ENCODE peak calls at places on chromosomes 16 and 17, in nine cellular contexts. W is GM19239, F is H7, X is T follicular helper cell, S is osteocyte, N is testis, R is mesothelial cell of epicardium, I is IMR-90, Z is gastrocnemius medialis. K is an unnamed sample.
A peak's percentile ranks its signal among the peaks of the same experiment; 100 is the strongest.

GRCh38 chr16:1745181-1745899 is 26.0 kb downstream of the NME3 start:
- DNase-seq in W (no peak), F (no peak), X (no peak), S (peak; percentile 89), N (no peak), R (no peak), I (peak; percentile 59), Z (no peak), K (no peak)

GRCh38 chr17:15463363-15463762 is 4.1 kb downstream of the CDRT4 start:
- DNase-seq in W (no peak), F (no peak), X (no peak), S (no peak), N (peak; percentile 33), R (no peak), I (peak; percentile 92), Z (peak; percentile 60), K (no peak)

GRCh38 chr17:50363217-50364060 is 9.5 kb downstream of the MRPL27 start:
- DNase-seq in W (no peak), F (peak; percentile 98), X (no peak), S (no peak), N (peak; percentile 65), R (no peak), I (peak; percentile 35), Z (no peak), K (no peak)

GRCh38 chr17:44102845-44103622 is 20.4 kb downstream of the HDAC5 start:
- DNase-seq in W (no peak), F (no peak), X (no peak), S (no peak), N (no peak), R (no peak), I (no peak), Z (peak; percentile 81), K (no peak)

GRCh38 chr17:32516450-32516849 is 29.7 kb downstream of the CDK5R1 start:
- DNase-seq in W (no peak), F (peak; percentile 50), X (no peak), S (no peak), N (no peak), R (no peak), I (no peak), Z (no peak), K (no peak)

GRCh38 chr17:30970757-30971567 is at the start of gene RNF135:
- DNase-seq in W (peak; percentile 70), F (peak; percentile 92), X (peak; percentile 24), S (peak; percentile 91), N (peak; percentile 90), R (peak; percentile 61), I (peak; percentile 82), Z (peak; percentile 73), K (peak; percentile 66)

GRCh38 chr16:57682809-57683318 is 11.7 kb upstream of the DRC7 start:
- DNase-seq in W (no peak), F (no peak), X (no peak), S (no peak), N (no peak), R (no peak), I (no peak), Z (no peak), K (no peak)

GRCh38 chr16:3122926-3123570 is 10.7 kb downstream of the ZNF205 start:
- DNase-seq in W (no peak), F (no peak), X (no peak), S (no peak), N (no peak), R (no peak), I (no peak), Z (no peak), K (no peak)

GRCh38 chr16:68377667-68378420 is 67.0 kb downstream of the PRMT7 start:
- DNase-seq in W (no peak), F (no peak), X (no peak), S (no peak), N (no peak), R (no peak), I (no peak), Z (no peak), K (no peak)

GRCh38 chr16:1338119-1338730 is 4.8 kb downstream of the BAIAP3 start:
- DNase-seq in W (no peak), F (peak; percentile 89), X (no peak), S (no peak), N (no peak), R (no peak), I (no peak), Z (no peak), K (no peak)

GRCh38 chr17:10744509-10745000 is 14.7 kb upstream of the TMEM220 start:
- DNase-seq in W (no peak), F (no peak), X (peak; percentile 10), S (no peak), N (no peak), R (no peak), I (no peak), Z (no peak), K (no peak)

GRCh38 chr16:1029259-1029545 is 43.3 kb upstream of the SSTR5 start:
- DNase-seq in W (no peak), F (no peak), X (no peak), S (no peak), N (no peak), R (no peak), I (no peak), Z (no peak), K (no peak)

GRCh38 chr16:72050769-72051464 is 3.4 kb upstream of the HP start:
- DNase-seq in W (no peak), F (no peak), X (no peak), S (no peak), N (no peak), R (no peak), I (peak; percentile 16), Z (peak; percentile 87), K (no peak)

GRCh38 chr17:32007463-32008298 is 498 bp downstream of the LRRC37B start:
- DNase-seq in W (peak; percentile 12), F (peak; percentile 73), X (peak; percentile 18), S (no peak), N (peak; percentile 67), R (no peak), I (peak; percentile 19), Z (peak; percentile 25), K (peak; percentile 29)

GRCh38 chr17:61238455-61238933 is 161.1 kb upstream of the TBX2 start:
- DNase-seq in W (no peak), F (no peak), X (no peak), S (no peak), N (no peak), R (no peak), I (no peak), Z (peak; percentile 16), K (no peak)

GRCh38 chr16:23182675-23183485 is at the start of gene SCNN1G:
- DNase-seq in W (peak; percentile 20), F (peak; percentile 76), X (no peak), S (no peak), N (no peak), R (no peak), I (no peak), Z (no peak), K (peak; percentile 42)

GRCh38 chr16:57635266-57636097 is 7.1 kb downstream of the ADGRG1 start:
- DNase-seq in W (no peak), F (peak; percentile 40), X (no peak), S (no peak), N (no peak), R (no peak), I (no peak), Z (no peak), K (no peak)

GRCh38 chr17:18995220-18995619 is 9.3 kb downstream of the FAM83G start:
- DNase-seq in W (no peak), F (no peak), X (no peak), S (no peak), N (no peak), R (no peak), I (no peak), Z (no peak), K (no peak)

GRCh38 chr17:27893834-27894503 is 804 bp upstream of the LYRM9 start:
- DNase-seq in W (no peak), F (no peak), X (no peak), S (no peak), N (no peak), R (no peak), I (no peak), Z (no peak), K (no peak)

GRCh38 chr16:67723151-67723915 is 4.2 kb upstream of the GFOD2 start:
- DNase-seq in W (no peak), F (no peak), X (no peak), S (no peak), N (no peak), R (no peak), I (peak; percentile 75), Z (peak; percentile 3), K (no peak)

GRCh38 chr17:33750943-33751701 is 458.0 kb upstream of the ASIC2 start:
- DNase-seq in W (peak; percentile 29), F (peak; percentile 77), X (peak; percentile 45), S (no peak), N (peak; percentile 84), R (peak; percentile 52), I (peak; percentile 42), Z (peak; percentile 17), K (peak; percentile 15)

GRCh38 chr17:80414508-80414802 is 512 bp upstream of the ENDOV start:
- DNase-seq in W (no peak), F (no peak), X (peak; percentile 2), S (no peak), N (peak; percentile 33), R (no peak), I (no peak), Z (no peak), K (no peak)

GRCh38 chr16:22634913-22635312 is 124.2 kb downstream of the NPIPB5 start:
- DNase-seq in W (no peak), F (peak; percentile 67), X (no peak), S (peak; percentile 80), N (no peak), R (no peak), I (no peak), Z (no peak), K (no peak)

GRCh38 chr16:23905027-23905426 is 69.2 kb downstream of the PRKCB start:
- DNase-seq in W (no peak), F (peak; percentile 37), X (no peak), S (peak; percentile 88), N (peak; percentile 76), R (peak; percentile 34), I (peak; percentile 70), Z (no peak), K (no peak)

GRCh38 chr17:38464723-38465419 is 36.6 kb downstream of the ARHGAP23 start:
- DNase-seq in W (no peak), F (peak; percentile 78), X (no peak), S (peak; percentile 97), N (peak; percentile 91), R (no peak), I (peak; percentile 94), Z (peak; percentile 75), K (no peak)

GRCh38 chr17:62778990-62779681 is 29.0 kb downstream of the MARCHF10 start:
- DNase-seq in W (no peak), F (no peak), X (no peak), S (peak; percentile 87), N (peak; percentile 26), R (no peak), I (peak; percentile 98), Z (no peak), K (no peak)

GRCh38 chr17:8366231-8366630 is 10.3 kb downstream of the KRABD2 start:
- DNase-seq in W (no peak), F (no peak), X (no peak), S (no peak), N (no peak), R (no peak), I (peak; percentile 84), Z (no peak), K (no peak)

GRCh38 chr16:67917140-67917851 is 14.4 kb downstream of the CTRL start:
- DNase-seq in W (no peak), F (no peak), X (no peak), S (no peak), N (no peak), R (no peak), I (peak; percentile 35), Z (peak; percentile 85), K (no peak)

GRCh38 chr16:74700206-74701040 is at the start of gene MLKL:
- DNase-seq in W (no peak), F (peak; percentile 66), X (peak; percentile 40), S (no peak), N (peak; percentile 41), R (no peak), I (peak; percentile 26), Z (peak; percentile 35), K (no peak)

GRCh38 chr17:13415877-13416416 is 185.8 kb downstream of the HS3ST3A1 start:
- DNase-seq in W (no peak), F (no peak), X (no peak), S (no peak), N (peak; percentile 37), R (peak; percentile 21), I (peak; percentile 89), Z (no peak), K (no peak)

GRCh38 chr16:55176901-55177300 is 147.1 kb upstream of the IRX6 start:
- DNase-seq in W (no peak), F (no peak), X (no peak), S (no peak), N (no peak), R (no peak), I (no peak), Z (no peak), K (no peak)